ENCODE peak calls at places on chromosomes 5 and 9, in seven cellular contexts. W is adrenal gland, I is GM23248, F is body of pancreas, B is uterus, C is MM.1S, T is right atrium auricular region. E is an unnamed sample.

GRCh38 chr5:115136294-115136693 is 33.4 kb downstream of the TRIM36 start:
- DNase-seq in W (no peak), I (no peak), F (no peak), B (no peak), C (no peak), T (no peak), E (no peak)

GRCh38 chr5:176730815-176731475 is 79.4 kb upstream of the UNC5A start:
- DNase-seq in W (no peak), I (no peak), F (no peak), B (no peak), C (no peak), T (no peak), E (no peak)

GRCh38 chr9:12813960-12814876 is 39.4 kb downstream of the LURAP1L start:
- DNase-seq in W (peak), I (peak), F (peak), B (peak), C (peak), T (peak), E (no peak)

GRCh38 chr5:151063136-151063544 is 17.7 kb downstream of the TNIP1 start:
- DNase-seq in W (peak), I (peak), F (peak), B (peak), C (no peak), T (peak), E (no peak)

GRCh38 chr5:34791761-34792244 is 47.2 kb upstream of the TTC23L start:
- DNase-seq in W (peak), I (peak), F (no peak), B (no peak), C (no peak), T (no peak), E (no peak)

GRCh38 chr9:23598994-23599393 is 227.0 kb downstream of the ELAVL2 start:
- DNase-seq in W (no peak), I (no peak), F (no peak), B (no peak), C (no peak), T (no peak), E (no peak)

GRCh38 chr9:29422445-29422844 is 1849.2 kb upstream of the C9orf72 start:
- DNase-seq in W (no peak), I (no peak), F (no peak), B (no peak), C (peak), T (no peak), E (no peak)

GRCh38 chr5:74240783-74241750 is 399.5 kb downstream of the ENC1 start:
- DNase-seq in W (peak), I (peak), F (peak), B (no peak), C (no peak), T (no peak), E (no peak)

GRCh38 chr9:136615631-136616306 is 46.9 kb upstream of the EGFL7 start:
- DNase-seq in W (no peak), I (no peak), F (no peak), B (no peak), C (no peak), T (no peak), E (no peak)

GRCh38 chr9:105127863-105128220 is 116.6 kb upstream of the SLC44A1 start:
- DNase-seq in W (no peak), I (peak), F (no peak), B (no peak), C (peak), T (no peak), E (peak)

GRCh38 chr5:135324897-135325650 is 74.0 kb downstream of the MACROH2A1 start:
- DNase-seq in W (no peak), I (no peak), F (no peak), B (no peak), C (no peak), T (no peak), E (peak)

GRCh38 chr5:21236896-21237830 is 1249.2 kb upstream of the CDH18 start:
- DNase-seq in W (no peak), I (no peak), F (no peak), B (no peak), C (no peak), T (no peak), E (no peak)

GRCh38 chr5:170353011-170353890 is 35.9 kb downstream of the KCNMB1 start:
- DNase-seq in W (peak), I (peak), F (peak), B (peak), C (no peak), T (no peak), E (no peak)

GRCh38 chr9:115616666-115617239 is 498.8 kb upstream of the TNC start:
- DNase-seq in W (no peak), I (no peak), F (no peak), B (no peak), C (no peak), T (no peak), E (no peak)

GRCh38 chr9:69582544-69583297 is 89.5 kb downstream of the APBA1 start:
- DNase-seq in W (peak), I (no peak), F (no peak), B (no peak), C (peak), T (no peak), E (no peak)

GRCh38 chr5:38576442-38576841 is 20.0 kb upstream of the LIFR start:
- DNase-seq in W (no peak), I (peak), F (peak), B (no peak), C (no peak), T (no peak), E (no peak)

GRCh38 chr5:143011621-143012020 is 241.4 kb downstream of the ARHGAP26 start:
- DNase-seq in W (no peak), I (peak), F (no peak), B (no peak), C (no peak), T (no peak), E (no peak)

GRCh38 chr9:35859310-35859994 is 10.7 kb downstream of the OR13J1 start:
- DNase-seq in W (peak), I (peak), F (peak), B (no peak), C (peak), T (peak), E (no peak)

GRCh38 chr5:176447538-176447981 is 625 bp upstream of the FAF2 start:
- DNase-seq in W (no peak), I (no peak), F (no peak), B (no peak), C (peak), T (no peak), E (no peak)

GRCh38 chr5:11903614-11904269 is 504 bp downstream of the CTNND2 start:
- DNase-seq in W (no peak), I (peak), F (peak), B (no peak), C (peak), T (no peak), E (no peak)

GRCh38 chr5:20360243-20360642 is 372.2 kb upstream of the CDH18 start:
- DNase-seq in W (peak), I (no peak), F (peak), B (no peak), C (no peak), T (no peak), E (no peak)

GRCh38 chr5:40679998-40680681 is 425 bp downstream of the PTGER4 start:
- DNase-seq in W (no peak), I (no peak), F (peak), B (peak), C (peak), T (no peak), E (peak)

GRCh38 chr9:130943226-130943625 is 4.2 kb upstream of the FIBCD1 start:
- DNase-seq in W (no peak), I (no peak), F (no peak), B (no peak), C (no peak), T (no peak), E (no peak)

GRCh38 chr5:98774192-98775046 is 956 bp downstream of the RGMB start:
- DNase-seq in W (peak), I (peak), F (peak), B (peak), C (peak), T (peak), E (peak)

GRCh38 chr9:96495341-96495740 is 45.4 kb downstream of the HABP4 start:
- DNase-seq in W (no peak), I (peak), F (no peak), B (no peak), C (no peak), T (no peak), E (no peak)

GRCh38 chr9:31355159-31355882 is 1029.1 kb upstream of the ACO1 start:
- DNase-seq in W (no peak), I (no peak), F (no peak), B (no peak), C (no peak), T (no peak), E (no peak)

DNA sequence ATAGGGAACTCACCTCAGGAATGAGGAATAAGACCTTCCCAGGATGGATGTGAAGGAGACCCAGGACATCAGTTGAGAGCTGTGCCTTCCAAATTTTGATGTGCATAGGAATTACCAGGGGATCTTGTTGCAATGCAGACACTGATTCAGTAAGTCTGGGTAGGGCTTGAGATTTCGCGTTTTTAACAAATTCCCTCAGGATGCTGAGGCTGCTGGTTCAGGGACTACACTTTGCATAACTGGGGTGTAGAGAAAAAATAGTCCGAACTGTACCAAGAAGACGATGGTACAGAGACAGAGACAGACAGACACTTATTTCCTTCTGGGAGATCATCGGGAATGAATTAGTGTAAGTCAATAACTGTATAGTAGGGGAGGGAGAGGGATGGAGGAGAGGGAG is 82.3 kb upstream of the FREM1 start:
- DNase-seq in W (no peak), I (peak), F (no peak), B (no peak), C (no peak), T (no peak), E (no peak)
- H3K27ac ChIP-seq in W (no peak), I (peak), F (no peak), B (peak), C (no peak), T (no peak), E (peak)

DNA sequence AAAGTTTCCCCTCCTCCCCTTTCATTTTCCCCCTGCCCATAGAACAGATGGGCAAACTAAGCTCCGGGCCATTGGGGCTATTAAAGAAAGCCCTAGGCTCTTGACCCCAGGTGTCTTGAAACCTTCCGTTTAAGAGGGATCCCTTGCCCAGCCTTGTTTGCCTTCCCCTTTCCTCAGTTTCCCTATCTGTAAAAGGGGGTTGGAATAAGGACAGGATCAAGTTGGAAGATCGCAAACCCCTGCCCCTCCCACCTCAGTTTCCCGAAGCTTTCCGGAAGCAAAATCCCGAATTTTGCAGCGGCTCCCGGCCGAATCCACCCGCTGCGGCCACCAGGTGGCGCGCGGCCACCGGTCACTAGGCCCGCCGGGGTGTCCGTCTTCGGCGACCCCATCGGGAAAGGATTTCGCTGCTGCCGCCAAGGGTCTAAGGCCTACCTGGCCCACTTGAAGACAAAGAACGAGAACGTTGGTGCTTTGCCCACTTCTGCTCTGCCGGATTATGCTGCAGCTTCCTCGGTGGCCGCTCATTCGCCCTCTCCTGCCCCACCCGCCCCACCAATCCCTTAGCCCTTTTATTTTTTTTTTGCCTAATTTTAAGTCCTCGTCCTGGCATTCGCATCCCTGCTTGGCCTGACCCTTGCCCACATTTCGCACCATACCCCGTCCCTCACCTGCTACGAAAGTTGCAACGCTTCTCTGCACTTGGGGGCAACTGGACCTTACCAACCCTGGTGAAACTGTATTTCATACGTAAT is 933 bp upstream of the NR6A1 start:
- DNase-seq in W (peak), I (peak), F (peak), B (peak), C (peak), T (no peak), E (no peak)
- H3K27ac ChIP-seq in W (peak), I (no peak), F (peak), B (peak), C (peak), T (peak), E (no peak)

DNA sequence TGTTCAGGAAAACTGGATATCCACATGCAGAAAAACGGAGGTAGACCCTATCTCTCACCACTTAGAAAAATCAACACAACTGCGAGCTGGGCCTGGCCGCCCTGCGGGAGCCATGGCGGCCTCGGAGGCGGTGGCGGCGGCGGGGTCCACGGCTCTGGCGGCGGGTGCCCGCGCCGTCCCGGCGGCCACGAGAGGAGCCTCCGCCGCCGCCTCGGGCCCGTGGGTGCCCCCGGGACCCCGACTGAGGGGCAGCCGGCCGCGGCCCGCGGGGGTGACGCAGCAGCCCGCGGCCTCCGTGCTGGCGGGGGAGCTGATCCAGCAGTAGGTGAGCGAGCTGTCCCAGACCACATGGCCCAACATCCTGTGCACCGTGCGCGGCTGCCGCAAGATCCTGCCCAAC is 25.3 kb downstream of the FANCC start:
- DNase-seq in W (no peak), I (no peak), F (no peak), B (no peak), C (no peak), T (no peak), E (no peak)
- H3K27ac ChIP-seq in W (no peak), I (no peak), F (no peak), B (no peak), C (no peak), T (no peak), E (no peak)

GRCh38 chr5:172741206-172741582 is 29.8 kb downstream of the DUSP1 start:
- DNase-seq in W (no peak), I (no peak), F (no peak), B (no peak), C (no peak), T (no peak), E (no peak)
- H3K27ac ChIP-seq in W (peak), I (peak), F (peak), B (peak), C (no peak), T (peak), E (no peak)

GRCh38 chr5:65262094-65262493 is 219.6 kb downstream of the ADAMTS6 start:
- DNase-seq in W (peak), I (peak), F (no peak), B (peak), C (no peak), T (no peak), E (no peak)
- H3K27ac ChIP-seq in W (no peak), I (peak), F (no peak), B (no peak), C (no peak), T (no peak), E (no peak)

DNA sequence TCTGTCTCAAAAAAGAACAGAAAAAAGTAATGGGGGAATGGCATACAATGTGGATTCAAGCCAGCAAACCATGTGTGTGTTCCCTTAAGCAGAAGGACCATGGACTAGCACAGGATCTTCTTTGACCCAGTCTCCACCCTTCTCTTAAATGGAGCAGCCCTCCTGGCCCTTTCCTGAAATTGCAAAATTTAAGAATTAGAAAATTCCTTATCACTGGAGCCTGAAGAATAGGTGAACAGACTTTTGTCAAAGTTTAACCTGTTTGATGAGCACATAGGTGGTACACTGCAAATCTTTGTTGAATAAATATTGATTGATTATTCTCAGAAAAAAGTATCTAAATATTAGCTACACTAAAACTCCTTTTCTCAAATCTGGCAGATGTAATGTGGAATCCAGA is 12.6 kb downstream of the DMGDH start:
- DNase-seq in W (no peak), I (no peak), F (no peak), B (no peak), C (no peak), T (no peak), E (no peak)
- H3K27ac ChIP-seq in W (no peak), I (no peak), F (no peak), B (no peak), C (no peak), T (no peak), E (no peak)

DNA sequence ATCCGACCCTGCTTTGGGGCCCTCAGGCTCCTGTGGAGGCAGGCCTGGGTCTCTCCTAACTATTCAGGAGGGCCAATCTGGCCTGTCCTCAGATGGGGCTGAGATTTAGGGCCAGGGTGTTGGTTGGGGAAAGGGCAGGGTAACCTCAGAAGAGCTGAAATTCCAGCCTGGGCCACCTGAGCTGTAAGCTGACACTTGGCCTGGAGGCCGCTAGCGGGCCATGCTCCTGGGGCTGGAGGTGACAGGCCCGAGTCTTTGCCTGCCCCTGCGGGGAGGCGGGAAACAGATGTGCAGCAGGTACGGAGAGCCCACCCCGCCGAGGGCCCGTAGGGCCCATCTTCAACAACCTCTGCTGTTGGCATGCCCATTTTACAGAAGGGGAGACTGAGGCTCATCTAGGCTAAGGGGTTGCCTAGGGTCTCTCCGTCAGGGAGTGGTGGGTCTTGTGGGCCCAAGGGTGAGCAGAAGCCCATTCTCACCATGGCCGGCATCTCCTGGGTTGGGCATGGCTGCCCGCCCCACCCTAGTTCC is 69.5 kb downstream of the RXRA start:
- DNase-seq in W (no peak), I (no peak), F (no peak), B (no peak), C (no peak), T (no peak), E (no peak)
- H3K27ac ChIP-seq in W (no peak), I (no peak), F (no peak), B (no peak), C (peak), T (no peak), E (peak)

GRCh38 chr5:180069589-180070247 is 1.8 kb downstream of the RNF130 start:
- DNase-seq in W (peak), I (no peak), F (peak), B (no peak), C (no peak), T (no peak), E (no peak)
- H3K27ac ChIP-seq in W (no peak), I (no peak), F (peak), B (peak), C (no peak), T (peak), E (no peak)

DNA sequence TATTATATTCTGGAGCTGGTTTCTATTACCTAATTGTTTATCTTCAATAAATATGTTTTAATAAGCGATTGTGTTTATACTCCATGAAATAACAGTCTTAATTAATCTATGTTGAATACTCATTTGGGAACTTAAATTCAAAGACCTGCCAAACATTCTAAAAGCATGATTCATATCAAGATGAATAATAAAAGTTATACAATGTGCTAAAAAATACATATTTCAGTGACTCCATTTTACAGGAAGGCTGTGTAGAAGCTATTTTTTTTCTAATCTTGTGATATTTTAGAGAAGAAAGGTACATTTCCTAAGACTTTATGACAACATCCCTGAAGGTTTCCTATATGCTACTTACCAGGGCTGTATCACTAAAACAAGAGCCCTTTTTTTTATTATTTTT is 417.9 kb downstream of the NFIB start:
- DNase-seq in W (no peak), I (no peak), F (no peak), B (no peak), C (no peak), T (no peak), E (no peak)
- H3K27ac ChIP-seq in W (no peak), I (no peak), F (no peak), B (peak), C (no peak), T (no peak), E (no peak)

DNA sequence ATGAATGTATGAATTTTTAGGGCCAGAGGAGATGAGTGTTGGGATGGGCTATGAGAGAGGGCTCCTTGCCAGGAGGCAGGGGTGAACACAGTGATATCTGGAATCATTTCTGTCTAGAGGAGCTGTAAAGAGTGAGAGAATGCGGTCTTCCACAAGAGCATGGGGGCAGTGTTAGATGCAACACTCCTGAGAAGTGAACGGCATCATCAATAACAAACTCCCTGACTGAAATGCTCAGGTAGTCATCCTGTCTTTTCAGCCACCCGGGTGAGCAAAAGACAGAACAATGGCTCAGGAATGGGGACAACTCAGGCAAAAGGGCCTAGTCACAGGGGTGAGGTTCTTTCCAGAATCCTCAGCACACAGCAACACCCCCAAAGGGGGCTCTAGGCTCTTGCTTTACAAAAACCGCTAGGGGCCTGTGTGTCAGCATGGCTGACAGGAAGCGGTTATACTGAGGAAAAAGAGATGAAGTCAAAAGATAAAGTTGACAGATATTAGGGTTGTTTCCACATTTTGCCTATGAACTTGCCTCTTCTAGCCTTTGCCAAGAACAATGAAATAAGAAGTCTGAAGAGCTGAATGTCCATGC is 104.6 kb upstream of the LRRTM2 start:
- DNase-seq in W (no peak), I (no peak), F (no peak), B (no peak), C (no peak), T (peak), E (peak)
- H3K27ac ChIP-seq in W (no peak), I (no peak), F (no peak), B (no peak), C (no peak), T (no peak), E (no peak)